ENCODE peak calls at places on chromosomes 16 and 17, in nine cellular contexts. L is GM12865, P is fibroblast of lung, E is GM12878, H is A549, R is breast epithelium, T is heart left ventricle, O is fibroblast of pulmonary artery, X is Peyer's patch. I is an unnamed sample.

GRCh38 chr17:77546772-77547201 is 406.0 kb downstream of the SEC14L1 start:
- DNase-seq in T (no peak), X (no peak), L (no peak), H (no peak), E (no peak), R (no peak), P (peak), O (no peak), I (no peak)

GRCh38 chr16:83513006-83513755 is 294.6 kb upstream of the HSBP1 start:
- DNase-seq in X (no peak), E (no peak), P (peak), T (no peak), H (no peak), L (no peak), R (no peak), O (peak), I (no peak)

GRCh38 chr16:27318399-27319256 is 4.9 kb downstream of the IL4R start:
- DNase-seq in O (peak), H (no peak), L (peak), P (no peak), X (no peak), R (peak), E (no peak), T (peak), I (peak)

GRCh38 chr17:69218986-69219385 is 9.6 kb downstream of the ABCA10 start:
- DNase-seq in R (no peak), L (no peak), T (no peak), X (no peak), P (no peak), O (no peak), H (no peak), E (no peak), I (no peak)

GRCh38 chr17:82390860-82391435 is 19.4 kb downstream of the UTS2R start:
- DNase-seq in R (no peak), P (no peak), H (no peak), E (no peak), O (no peak), T (no peak), X (no peak), L (no peak), I (no peak)

GRCh38 chr17:29590979-29591736 is 1.7 kb upstream of the GIT1 start:
- DNase-seq in L (peak), H (peak), T (peak), X (no peak), E (no peak), O (peak), R (no peak), P (peak), I (peak)

GRCh38 chr17:56521439-56522141 is 71.9 kb upstream of the NOG start:
- DNase-seq in O (no peak), X (no peak), E (no peak), R (no peak), H (no peak), T (no peak), L (no peak), P (no peak), I (no peak)

GRCh38 chr16:411576-412265 is 10.0 kb downstream of the DECR2 start:
- DNase-seq in T (no peak), R (no peak), H (no peak), O (no peak), E (no peak), P (no peak), L (no peak), X (no peak), I (no peak)

GRCh38 chr17:75153854-75154194 is 488 bp downstream of the JPT1 start:
- DNase-seq in T (peak), L (peak), P (no peak), E (no peak), R (no peak), X (peak), H (no peak), O (no peak), I (peak)

GRCh38 chr17:51260960-51261958 is 913 bp downstream of the UTP18 start:
- DNase-seq in H (peak), R (peak), T (peak), P (peak), E (no peak), X (peak), O (peak), L (peak), I (peak)

GRCh38 chr16:17331991-17332390 is 138.8 kb downstream of the XYLT1 start:
- DNase-seq in X (no peak), H (no peak), E (no peak), L (no peak), O (no peak), P (no peak), T (no peak), R (no peak), I (no peak)

GRCh38 chr17:61689610-61690180 is 98.7 kb upstream of the NACA2 start:
- DNase-seq in O (peak), T (no peak), P (peak), R (no peak), E (no peak), X (no peak), H (no peak), L (no peak), I (no peak)

GRCh38 chr17:29793501-29793900 is 136.5 kb downstream of the SSH2 start:
- DNase-seq in O (no peak), T (no peak), E (no peak), P (peak), H (no peak), L (no peak), R (no peak), X (no peak), I (no peak)

GRCh38 chr17:44278006-44278405 is 10.1 kb upstream of the SLC4A1 start:
- DNase-seq in T (no peak), P (peak), H (no peak), L (no peak), E (no peak), R (no peak), O (peak), X (no peak), I (no peak)

GRCh38 chr17:33124871-33125551 is 133.4 kb downstream of the SPACA3 start:
- DNase-seq in O (no peak), E (no peak), X (no peak), L (no peak), R (no peak), H (no peak), T (no peak), P (peak), I (no peak)

GRCh38 chr17:57138030-57138911 is 53.2 kb downstream of the AKAP1 start:
- DNase-seq in R (no peak), O (no peak), T (no peak), H (no peak), E (no peak), P (no peak), X (no peak), L (no peak), I (no peak)

GRCh38 chr17:32588135-32588534 is 101.3 kb downstream of the CDK5R1 start:
- DNase-seq in E (no peak), O (no peak), R (no peak), T (no peak), P (no peak), L (no peak), H (no peak), X (no peak), I (no peak)

GRCh38 chr16:64864232-64864803 is 257.5 kb downstream of the CDH11 start:
- DNase-seq in T (no peak), X (no peak), P (peak), H (no peak), E (no peak), L (no peak), O (peak), R (no peak), I (no peak)

GRCh38 chr17:927611-928461 is 51.7 kb downstream of the NXN start:
- DNase-seq in P (peak), E (no peak), O (peak), R (peak), L (no peak), T (no peak), H (peak), X (no peak), I (no peak)

GRCh38 chr17:38324141-38324540 is 19.6 kb downstream of the GPR179 start:
- DNase-seq in L (no peak), P (no peak), X (no peak), H (no peak), R (no peak), O (no peak), T (no peak), E (no peak), I (no peak)

GRCh38 chr17:8859029-8859803 is 8.3 kb downstream of the PIK3R6 start:
- DNase-seq in P (peak), E (no peak), L (peak), O (no peak), X (no peak), T (no peak), R (no peak), H (no peak), I (peak)

GRCh38 chr16:22782299-22782698 is 31.7 kb upstream of the HS3ST2 start:
- DNase-seq in O (no peak), R (no peak), H (no peak), L (no peak), P (no peak), X (no peak), E (no peak), T (no peak), I (no peak)

DNA sequence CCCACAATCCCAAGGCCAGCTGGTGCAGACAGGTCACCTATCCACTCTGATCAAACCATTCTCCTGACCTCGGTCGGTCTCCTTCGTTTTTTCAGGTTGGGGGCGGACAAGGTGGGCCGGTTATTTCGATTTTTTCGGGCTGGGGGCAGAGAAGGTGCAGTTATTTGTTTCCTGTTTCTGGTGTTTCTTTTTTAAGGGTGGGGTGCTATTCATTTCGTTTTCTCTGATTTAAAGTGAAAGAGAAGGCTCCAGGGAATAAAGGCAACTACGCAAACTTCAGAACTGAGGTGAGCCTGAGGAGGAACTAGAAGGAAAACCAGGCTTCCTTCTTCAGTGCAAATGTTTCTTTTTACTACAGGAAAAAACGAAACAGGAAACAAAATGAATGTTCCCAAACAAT is 64.8 kb downstream of the ANKRD11 start:
- DNase-seq in X (no peak), O (no peak), E (no peak), H (no peak), L (no peak), P (no peak), T (no peak), R (no peak), I (no peak)
- TF ChIP-seq CTCF in X (no peak), O (no peak), E (no peak), H (no peak), L (no peak), P (no peak), T (no peak), R (no peak), I (no peak)

DNA sequence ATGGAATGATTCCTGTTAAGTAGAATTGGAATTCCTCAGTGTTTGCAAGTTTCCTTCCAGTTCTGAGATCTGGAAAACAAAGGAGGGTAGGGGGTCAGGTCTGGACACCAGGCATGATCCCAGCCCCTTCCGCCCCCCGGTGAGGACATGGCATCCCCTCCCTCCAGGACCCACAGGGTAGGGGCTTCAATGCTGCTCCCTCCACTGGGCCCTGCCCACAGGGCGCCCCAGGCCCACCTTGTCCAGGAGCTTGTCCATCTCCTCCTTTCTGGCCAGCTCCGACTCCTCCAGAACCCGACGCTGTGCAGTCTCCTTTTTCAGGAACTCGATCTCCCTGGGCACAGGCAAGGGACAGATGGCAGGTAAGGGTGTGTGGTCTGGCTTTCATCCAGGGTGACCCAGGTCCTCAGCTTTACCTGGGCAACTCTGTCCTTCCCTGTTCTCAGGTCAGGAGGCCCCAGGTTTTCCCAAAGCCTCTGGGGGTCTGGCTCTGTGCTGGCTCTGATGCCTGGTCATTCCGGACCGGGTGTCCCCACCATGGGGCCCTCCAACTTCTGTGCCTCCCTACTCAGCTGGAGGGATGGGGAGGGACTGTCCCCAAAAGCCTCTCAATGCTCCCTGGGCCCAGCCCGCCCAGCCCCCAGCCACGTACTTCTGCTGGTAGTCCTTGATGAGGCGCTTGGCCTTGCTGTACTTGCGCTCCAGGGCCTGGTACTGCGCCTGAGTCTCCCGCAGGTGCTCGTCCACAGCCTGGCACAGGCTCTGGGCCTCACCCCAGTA is 5.5 kb upstream of the SAMD14 start:
- DNase-seq in P (no peak), T (no peak), X (no peak), O (no peak), H (no peak), L (no peak), R (no peak), E (no peak), I (no peak)
- H3K4me3 ChIP-seq in P (no peak), T (no peak), X (no peak), O (no peak), H (no peak), L (no peak), R (no peak), E (no peak), I (no peak)

GRCh38 chr16:1705688-1706385 is at the start of gene MAPK8IP3:
- DNase-seq in L (peak), X (peak), H (peak), R (peak), O (peak), T (peak), E (peak), P (peak), I (peak)
- TF ChIP-seq CTCF in L (peak), X (peak), H (peak), R (peak), O (peak), T (peak), E (peak), P (peak), I (peak)

DNA sequence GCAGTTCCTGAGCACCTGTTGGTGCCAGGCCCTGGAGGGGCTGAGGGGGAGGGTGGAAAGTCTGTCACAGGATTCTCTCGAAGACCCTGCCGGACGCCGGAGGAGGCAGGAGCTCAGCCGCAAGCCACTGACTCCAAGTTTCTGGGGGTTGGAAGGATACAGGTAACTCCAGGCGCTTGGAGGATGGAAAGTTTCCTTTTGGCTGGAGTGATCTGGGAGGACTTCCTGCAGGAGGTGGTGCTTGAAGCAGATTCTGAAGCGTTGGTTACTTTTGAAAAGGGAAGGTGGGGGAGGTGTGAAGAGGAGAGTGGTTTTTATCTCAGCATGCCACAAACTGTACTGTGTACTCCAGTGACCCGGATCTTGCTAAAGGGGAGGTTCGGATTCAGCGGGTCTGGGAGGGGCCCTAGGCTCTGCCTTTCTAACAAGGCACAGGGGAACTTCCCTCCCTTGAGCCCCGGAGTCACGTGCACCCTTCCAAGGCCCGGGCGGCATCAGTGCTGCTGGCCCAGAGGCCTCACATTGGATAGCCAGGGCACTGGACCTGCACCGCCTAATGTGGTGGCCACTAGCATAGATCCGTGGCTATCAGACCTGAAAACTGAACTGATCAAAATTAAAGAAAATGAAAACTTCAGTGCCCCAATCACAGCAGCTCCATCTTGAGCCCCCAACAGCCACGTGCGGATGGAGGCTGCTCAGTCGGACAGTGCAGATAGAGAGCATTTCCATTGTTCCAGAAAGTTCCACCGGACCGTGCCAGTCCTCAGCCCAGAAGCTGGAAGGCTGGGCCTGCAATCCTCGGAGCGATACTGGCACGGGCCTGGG is 42.2 kb upstream of the GSE1 start:
- DNase-seq in P (no peak), X (no peak), H (no peak), T (peak), L (peak), E (peak), R (no peak), O (no peak), I (peak)
- H3K4me3 ChIP-seq in P (no peak), X (peak), H (no peak), T (no peak), L (peak), E (peak), R (no peak), O (no peak), I (peak)

GRCh38 chr17:11980813-11981212 is 16.5 kb downstream of the ZNF18 start:
- DNase-seq in H (no peak), T (no peak), R (no peak), E (no peak), O (peak), X (no peak), L (no peak), P (no peak), I (no peak)
- TF ChIP-seq CTCF in H (peak), T (no peak), R (no peak), E (no peak), O (peak), X (no peak), L (no peak), P (peak), I (peak)

GRCh38 chr17:59329558-59330313 is 1.7 kb upstream of the YPEL2 start:
- DNase-seq in X (peak), R (peak), E (peak), T (peak), P (peak), O (peak), L (peak), H (peak), I (peak)
- H3K4me3 ChIP-seq in X (peak), R (no peak), E (no peak), T (peak), P (no peak), O (no peak), L (no peak), H (peak), I (no peak)

DNA sequence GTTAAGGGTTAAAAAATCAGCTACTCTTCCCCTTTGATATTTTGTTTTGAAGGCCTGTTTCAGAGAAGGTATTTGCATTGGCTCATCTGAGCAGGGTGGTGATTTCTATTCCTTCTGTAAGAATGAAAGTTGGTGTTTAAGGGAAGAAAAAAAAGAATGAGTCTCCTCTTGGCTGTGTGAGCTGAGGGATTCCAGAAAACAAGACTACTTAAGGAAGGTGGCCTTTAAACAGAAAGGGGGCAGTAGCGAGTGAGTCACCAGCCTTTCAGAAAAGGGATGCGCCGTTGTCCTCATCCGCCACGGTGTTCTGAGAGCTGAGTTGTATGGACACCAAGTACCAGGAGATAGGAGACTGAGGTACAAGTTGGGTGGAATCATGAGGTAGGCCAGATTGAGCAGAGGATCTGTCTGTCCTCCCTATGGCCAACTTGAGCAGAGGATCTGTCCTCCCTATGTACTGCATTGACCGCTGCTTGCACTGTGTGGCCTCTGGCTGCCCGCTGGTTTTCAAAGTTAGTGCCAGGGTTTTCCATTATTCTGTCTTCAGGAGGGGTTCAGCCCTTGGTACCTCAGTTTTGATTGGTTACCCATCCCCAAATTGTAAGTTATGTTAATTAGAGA is 8.2 kb downstream of the PRKCA start:
- DNase-seq in T (no peak), O (no peak), P (no peak), H (no peak), R (no peak), L (no peak), X (no peak), E (no peak), I (no peak)
- TF ChIP-seq CTCF in T (no peak), O (no peak), P (peak), H (peak), R (no peak), L (peak), X (no peak), E (no peak), I (no peak)